ENCODE peak calls at places on chromosomes 6 and 20, in eight cellular contexts. F, K, V, S, M, X, J and R are unnamed samples.

GRCh38 chr20:63344616-63345327 is 16.4 kb downstream of the CHRNA4 start:
- DNase-seq in F (no peak), M (no peak), J (no peak), X (no peak), S (peak; percentile 67), K (no peak), V (no peak), R (no peak)

GRCh38 chr6:89048985-89049384 is 31.6 kb upstream of the PNRC1 start:
- DNase-seq in V (peak; percentile 23), X (no peak), F (no peak), S (no peak), J (no peak), K (no peak), M (no peak), R (no peak)

GRCh38 chr6:38753707-38754106 is 38.6 kb downstream of the DNAH8 start:
- DNase-seq in M (no peak), V (no peak), X (no peak), J (no peak), F (no peak), K (no peak), S (no peak), R (no peak)

GRCh38 chr6:24692851-24693592 is 25.9 kb downstream of the C6orf62 start:
- DNase-seq in J (no peak), X (no peak), V (no peak), F (no peak), M (no peak), S (no peak), K (no peak), R (no peak)

GRCh38 chr6:3405679-3406078 is 51.2 kb downstream of the SLC22A23 start:
- DNase-seq in V (no peak), J (no peak), K (no peak), S (no peak), M (no peak), F (no peak), X (no peak), R (no peak)

GRCh38 chr6:147508073-147508870 is at the start of gene SAMD5:
- DNase-seq in V (peak; percentile 69), J (peak; percentile 25), S (peak; percentile 33), K (no peak), M (peak; percentile 90), X (no peak), F (no peak), R (peak; percentile 86)

GRCh38 chr6:5851261-5851757 is 155.4 kb downstream of the NRN1 start:
- DNase-seq in X (peak; percentile 57), F (peak; percentile 66), J (peak; percentile 57), V (no peak), K (peak; percentile 42), S (peak; percentile 35), M (peak; percentile 61), R (peak; percentile 90)

GRCh38 chr20:56393133-56393472 is 658 bp downstream of the CSTF1 start:
- DNase-seq in V (no peak), F (peak; percentile 43), J (no peak), S (no peak), M (peak; percentile 42), X (no peak), K (no peak), R (peak; percentile 53)

GRCh38 chr6:30568245-30568644 is 3.0 kb upstream of the ABCF1 start:
- DNase-seq in K (no peak), F (no peak), S (no peak), X (no peak), M (peak; percentile 28), J (no peak), V (no peak), R (peak; percentile 55)

GRCh38 chr20:15475483-15475882 is 1097.8 kb downstream of the KIF16B start:
- DNase-seq in K (no peak), S (peak; percentile 33), X (no peak), J (no peak), M (peak; percentile 43), F (no peak), V (peak; percentile 58), R (peak; percentile 76)

GRCh38 chr6:41936073-41936837 is 5.4 kb downstream of the CCND3 start:
- DNase-seq in M (peak; percentile 73), F (peak; percentile 81), K (peak; percentile 86), S (peak; percentile 69), V (peak; percentile 88), X (peak; percentile 49), J (peak; percentile 75), R (peak; percentile 94)

GRCh38 chr6:64776359-64776758 is 930.7 kb downstream of the EYS start:
- DNase-seq in X (no peak), M (no peak), K (no peak), J (no peak), F (no peak), V (no peak), S (no peak), R (no peak)

GRCh38 chr6:7258231-7258763 is 54.7 kb downstream of the SSR1 start:
- DNase-seq in M (no peak), X (no peak), J (no peak), F (no peak), V (no peak), S (no peak), K (no peak), R (no peak)

GRCh38 chr20:18057106-18057993 is at the start of gene OVOL2:
- DNase-seq in M (peak; percentile 78), J (peak; percentile 94), K (no peak), V (no peak), F (no peak), X (no peak), S (no peak), R (peak; percentile 96)

GRCh38 chr20:63178889-63179751 is 36.8 kb downstream of the YTHDF1 start:
- DNase-seq in J (peak; percentile 22), M (peak; percentile 71), V (no peak), X (peak; percentile 64), F (peak; percentile 62), K (peak; percentile 70), S (peak; percentile 28), R (peak; percentile 79)

GRCh38 chr6:36029464-36029863 is 1.9 kb downstream of the MAPK14 start:
- DNase-seq in X (no peak), M (no peak), F (no peak), S (no peak), K (no peak), V (peak; percentile 20), J (no peak), R (peak; percentile 19)

GRCh38 chr6:20978176-20978614 is 443.9 kb downstream of the CDKAL1 start:
- DNase-seq in X (no peak), V (no peak), S (no peak), F (no peak), M (no peak), J (no peak), K (no peak), R (no peak)

GRCh38 chr6:9799582-9799981 is 615.3 kb downstream of the TFAP2A start:
- DNase-seq in X (no peak), M (no peak), J (no peak), V (no peak), S (no peak), K (no peak), F (no peak), R (no peak)